ENCODE peak calls at places on chromosomes 11 and 22, in nine cellular contexts. I, N, E, R, D, Z, A, B and V are unnamed samples. For H3K4me1, the result is how much of the 10 kb centered on the place peaks cover.

GRCh38 chr11:124674168-124674517 is 439 bp downstream of the SPA17 start:
- DNase-seq in I (no peak), N (peak), E (no peak), R (no peak), D (no peak), Z (no peak), A (peak), B (no peak), V (no peak)

GRCh38 chr22:41565403-41566054 is 4.7 kb downstream of the CSDC2 start:
- DNase-seq in I (peak), N (no peak), E (peak), R (no peak), D (no peak), Z (peak), A (peak), B (no peak), V (no peak)

GRCh38 chr22:22410121-22410520 is 98.4 kb downstream of the ZNF280B start:
- DNase-seq in I (peak), N (peak), E (peak), R (peak), D (peak), Z (no peak), A (no peak), B (no peak), V (no peak)

GRCh38 chr22:20128902-20129746 is 2.5 kb upstream of the ZDHHC8 start:
- DNase-seq in I (peak), N (peak), E (peak), R (no peak), D (no peak), Z (peak), A (peak), B (peak), V (peak)

GRCh38 chr11:83523676-83524075 is 237.5 kb upstream of the CCDC90B start:
- DNase-seq in I (peak), N (no peak), E (peak), R (no peak), D (no peak), Z (no peak), A (no peak), B (no peak), V (no peak)

GRCh38 chr11:77090373-77091111 is 12.1 kb upstream of the OMP start:
- DNase-seq in I (no peak), N (peak), E (peak), R (no peak), D (no peak), Z (no peak), A (no peak), B (no peak), V (no peak)

GRCh38 chr22:26587991-26588613 is 1.8 kb downstream of the TPST2 start:
- DNase-seq in I (no peak), N (no peak), E (no peak), R (no peak), D (no peak), Z (no peak), A (no peak), B (no peak), V (no peak)

GRCh38 chr11:35367491-35367890 is 51.9 kb downstream of the SLC1A2 start:
- DNase-seq in I (no peak), N (no peak), E (no peak), R (no peak), D (no peak), Z (peak), A (no peak), B (no peak), V (no peak)

GRCh38 chr22:46770726-46771125 is 8.3 kb downstream of the TBC1D22A start:
- DNase-seq in I (no peak), N (no peak), E (no peak), R (peak), D (no peak), Z (no peak), A (no peak), B (no peak), V (no peak)

GRCh38 chr11:27717801-27718229 is 17.6 kb upstream of the BDNF start:
- DNase-seq in I (no peak), N (no peak), E (no peak), R (no peak), D (no peak), Z (no peak), A (no peak), B (no peak), V (no peak)

GRCh38 chr11:26730711-26731460 is 9.0 kb upstream of the SLC5A12 start:
- DNase-seq in I (no peak), N (no peak), E (no peak), R (no peak), D (no peak), Z (no peak), A (no peak), B (no peak), V (no peak)

GRCh38 chr11:128240546-128240945 is 346.8 kb downstream of the ETS1 start:
- DNase-seq in I (no peak), N (no peak), E (no peak), R (no peak), D (no peak), Z (no peak), A (no peak), B (no peak), V (no peak)

GRCh38 chr11:35276396-35276795 is 137.4 kb downstream of the CD44 start:
- DNase-seq in I (no peak), N (no peak), E (no peak), R (no peak), D (no peak), Z (peak), A (no peak), B (peak), V (no peak)

GRCh38 chr11:47186076-47186936 is at the start of gene PACSIN3:
- DNase-seq in I (peak), N (no peak), E (peak), R (no peak), D (no peak), Z (peak), A (peak), B (no peak), V (peak)

GRCh38 chr11:34754171-34754823 is 133.4 kb downstream of the EHF start:
- DNase-seq in I (no peak), N (no peak), E (no peak), R (no peak), D (no peak), Z (no peak), A (no peak), B (no peak), V (no peak)

GRCh38 chr11:86442827-86443226 is 68.1 kb downstream of the CCDC81 start:
- DNase-seq in I (no peak), N (no peak), E (no peak), R (no peak), D (no peak), Z (no peak), A (no peak), B (no peak), V (no peak)

GRCh38 chr11:14519692-14520085 is 497 bp downstream of the PSMA1 start:
- DNase-seq in I (no peak), N (no peak), E (no peak), R (no peak), D (no peak), Z (peak), A (no peak), B (no peak), V (no peak)

GRCh38 chr22:29369460-29369859 is 18.9 kb downstream of the AP1B1 start:
- DNase-seq in I (peak), N (no peak), E (peak), R (peak), D (no peak), Z (no peak), A (peak), B (no peak), V (no peak)

GRCh38 chr22:48379371-48379770 is 1448.3 kb downstream of the BRD1 start:
- DNase-seq in I (no peak), N (no peak), E (no peak), R (no peak), D (no peak), Z (no peak), A (no peak), B (no peak), V (no peak)

GRCh38 chr11:99325807-99326206 is 305.1 kb downstream of the CNTN5 start:
- DNase-seq in I (no peak), N (no peak), E (no peak), R (no peak), D (no peak), Z (peak), A (no peak), B (no peak), V (no peak)

GRCh38 chr11:21514298-21514697 is 678.6 kb upstream of the ANO5 start:
- DNase-seq in I (no peak), N (peak), E (peak), R (no peak), D (no peak), Z (peak), A (no peak), B (no peak), V (no peak)

GRCh38 chr11:126839496-126839895 is 161.1 kb downstream of the KIRREL3 start:
- DNase-seq in I (no peak), N (no peak), E (no peak), R (no peak), D (no peak), Z (no peak), A (peak), B (no peak), V (no peak)

GRCh38 chr22:36816635-36817428 is at the start of gene PVALB:
- DNase-seq in I (peak), N (peak), E (peak), R (no peak), D (no peak), Z (peak), A (peak), B (no peak), V (no peak)

GRCh38 chr22:49269371-49269770 is 558.3 kb downstream of the BRD1 start:
- DNase-seq in I (no peak), N (no peak), E (no peak), R (no peak), D (peak), Z (no peak), A (no peak), B (no peak), V (no peak)

GRCh38 chr11:249062-249461 is 12.3 kb downstream of the PSMD13 start:
- DNase-seq in I (no peak), N (no peak), E (no peak), R (no peak), D (no peak), Z (no peak), A (no peak), B (no peak), V (no peak)

GRCh38 chr11:96356837-96357236 is 13.8 kb upstream of the MAML2 start:
- DNase-seq in I (no peak), N (no peak), E (no peak), R (no peak), D (no peak), Z (no peak), A (no peak), B (no peak), V (no peak)

DNA sequence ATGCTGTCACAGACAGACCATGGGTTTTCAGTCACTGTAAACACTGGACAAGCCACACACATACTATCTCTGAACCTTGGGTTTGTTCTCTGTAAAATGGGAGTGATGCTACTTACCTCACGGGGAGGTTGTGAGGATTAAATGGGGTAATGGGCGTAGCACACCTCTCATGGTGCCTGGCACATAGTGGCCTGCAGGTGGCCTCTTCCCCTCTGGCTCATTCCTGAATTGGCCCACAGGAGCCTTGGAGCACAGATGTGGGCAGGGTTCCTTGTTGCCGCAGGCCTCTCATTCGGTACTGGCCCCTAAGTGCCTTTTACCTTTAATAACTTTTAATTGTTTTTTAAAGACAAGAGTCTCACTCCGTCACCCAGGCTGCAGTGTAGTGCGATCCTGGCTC is 11.7 kb downstream of the MICAL2 start:
- DNase-seq in I (peak), N (no peak), E (peak), R (no peak), D (no peak), Z (peak), A (no peak), B (no peak), V (no peak)
- H3K4me1 ChIP-seq in I (under half), N (under half), E (under half), R (half or more), D (under half), Z (half or more), A (half or more), B (under half), V (under half)

GRCh38 chr11:64641596-64642417 is 50.8 kb downstream of the SLC22A12 start:
- DNase-seq in I (no peak), N (no peak), E (no peak), R (no peak), D (no peak), Z (no peak), A (no peak), B (no peak), V (no peak)
- H3K4me3 ChIP-seq in I (no peak), N (no peak), E (no peak), R (no peak), D (peak), Z (no peak), A (no peak), B (no peak), V (no peak)

DNA sequence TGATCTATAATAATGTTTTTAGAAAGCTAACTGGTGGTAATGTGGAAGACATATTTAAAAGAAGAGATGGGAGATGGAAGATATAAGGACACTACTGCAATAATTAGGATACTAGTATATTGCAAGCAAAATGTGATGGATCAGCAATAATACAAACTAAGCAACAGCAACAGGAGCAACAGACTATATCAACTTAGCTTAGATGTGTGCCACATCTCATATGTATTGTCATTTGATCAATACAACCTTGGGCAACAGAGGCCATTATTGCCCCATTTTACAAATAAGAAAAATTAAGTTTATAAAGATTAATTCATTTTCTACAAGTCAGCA is 4.2 kb downstream of the FCHSD2 start:
- DNase-seq in I (no peak), N (no peak), E (no peak), R (no peak), D (no peak), Z (no peak), A (no peak), B (no peak), V (no peak)
- H3K4me1 ChIP-seq in I (under half), N (under half), E (under half), R (under half), D (under half), Z (under half), A (under half), B (under half), V (under half)

DNA sequence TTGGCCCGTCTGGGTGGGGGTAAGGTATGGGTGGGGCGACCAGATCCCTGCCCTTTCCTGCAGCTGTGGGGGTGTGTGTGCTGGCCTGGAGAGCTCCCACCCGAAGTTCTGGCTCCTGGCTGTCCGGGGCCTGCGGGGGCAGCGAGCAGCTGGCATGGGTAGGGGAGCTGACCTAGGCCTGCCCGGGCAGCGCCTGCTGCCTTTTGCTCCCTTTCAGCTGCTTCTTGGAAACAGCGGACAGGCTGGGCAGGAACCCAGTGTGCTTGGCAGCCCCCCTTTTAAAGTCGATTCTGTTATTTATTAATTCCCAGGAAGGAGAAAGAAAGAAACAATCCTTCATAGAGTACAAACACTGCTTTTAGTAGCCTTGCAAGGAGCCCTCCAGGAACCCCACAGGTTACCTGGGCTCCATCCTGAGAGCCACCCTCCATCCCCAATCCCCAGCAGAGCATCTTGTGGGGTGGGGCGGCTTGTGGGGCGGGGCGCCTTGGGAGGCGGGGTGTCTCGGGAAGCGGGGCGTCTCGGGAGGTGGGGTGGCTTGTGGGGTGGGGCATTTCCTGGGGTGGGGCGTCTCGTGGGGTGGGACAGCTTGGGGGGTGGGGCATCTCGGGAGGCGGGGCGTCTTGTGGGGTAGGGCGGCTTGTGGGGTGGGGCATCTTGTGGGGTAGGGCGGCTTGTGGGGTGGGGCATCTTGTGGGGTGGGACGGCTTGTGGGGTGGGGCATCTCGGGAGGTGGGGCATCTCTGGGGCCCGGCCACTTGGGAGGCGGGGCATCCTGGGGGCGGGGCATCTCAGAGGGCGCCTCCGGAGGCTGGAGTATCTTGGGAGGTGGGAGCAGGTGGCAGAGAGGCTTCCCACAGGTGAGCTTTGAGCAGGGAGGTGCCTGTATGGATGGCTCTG is 7.0 kb downstream of the CD81 start:
- DNase-seq in I (no peak), N (peak), E (no peak), R (no peak), D (no peak), Z (no peak), A (peak), B (peak), V (no peak)
- H3K4me3 ChIP-seq in I (no peak), N (no peak), E (no peak), R (no peak), D (peak), Z (no peak), A (no peak), B (no peak), V (no peak)

DNA sequence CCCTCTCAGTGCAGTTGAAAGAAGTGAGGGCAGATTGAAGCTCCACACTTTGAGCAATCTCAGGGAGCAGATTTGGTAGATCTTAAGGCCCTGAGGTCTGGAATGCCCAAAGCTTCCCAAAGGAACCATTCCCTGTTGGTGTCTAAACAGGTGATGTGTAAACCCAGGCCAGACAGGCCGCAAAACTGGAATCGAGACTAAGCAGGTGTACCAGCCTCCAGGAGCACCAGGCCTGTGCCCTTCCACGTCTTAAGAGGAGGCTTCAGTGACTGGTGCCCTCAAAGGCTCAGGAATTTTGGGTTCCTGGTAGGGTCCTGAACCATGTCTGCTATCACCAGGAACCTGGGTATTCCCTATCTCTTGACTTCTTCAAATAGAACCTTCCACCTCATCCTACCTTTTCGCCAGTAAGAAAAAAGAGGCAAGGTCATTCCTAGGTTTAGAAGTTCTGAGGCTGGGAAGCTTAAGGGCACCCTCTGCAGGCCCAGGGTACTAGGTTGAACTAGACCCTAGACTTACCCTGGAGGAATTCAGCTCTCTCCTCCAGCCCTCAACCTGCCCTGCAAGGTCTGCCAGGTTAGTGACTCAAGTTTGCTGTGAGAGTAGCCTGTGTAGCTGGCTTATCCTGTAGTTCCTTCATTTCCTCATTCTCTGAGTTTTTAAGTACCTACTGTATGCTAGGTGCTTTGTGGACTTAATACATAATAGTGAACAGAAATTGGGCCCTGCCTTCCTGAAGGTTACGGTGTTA is 100.0 kb upstream of the NNMT start:
- DNase-seq in I (no peak), N (no peak), E (no peak), R (no peak), D (no peak), Z (peak), A (peak), B (no peak), V (peak)
- H3K4me1 ChIP-seq in I (under half), N (under half), E (under half), R (half or more), D (half or more), Z (under half), A (under half), B (under half), V (under half)